ENCODE peak calls at places on chromosomes 5 and 9, in four cellular contexts. W, D, G and Y are unnamed samples.

GRCh38 chr5:45038366-45038987 is 229.7 kb downstream of the MRPS30 start:
- DNase-seq in W (no peak), G (peak; percentile 15), D (peak; percentile 48), Y (no peak)

GRCh38 chr5:15132816-15133405 is 261.3 kb upstream of the ANKH start:
- DNase-seq in W (no peak), G (peak; percentile 6), D (no peak), Y (no peak)

GRCh38 chr5:138605254-138605972 is 30.2 kb upstream of the HSPA9 start:
- DNase-seq in D (no peak), W (no peak), G (peak; percentile 45), Y (no peak)

GRCh38 chr5:9301200-9301599 is 244.7 kb downstream of the SEMA5A start:
- DNase-seq in D (peak; percentile 44), G (no peak), W (no peak), Y (no peak)

GRCh38 chr5:170757182-170757601 is 26.3 kb upstream of the GABRP start:
- DNase-seq in D (peak; percentile 49), G (peak; percentile 61), W (no peak), Y (peak; percentile 61)

GRCh38 chr9:122846371-122847060 is 18.1 kb upstream of the PDCL start:
- DNase-seq in G (no peak), D (no peak), W (no peak), Y (no peak)

GRCh38 chr5:143311428-143311827 is 92.1 kb downstream of the NR3C1 start:
- DNase-seq in G (peak; percentile 62), D (peak; percentile 86), W (no peak), Y (peak; percentile 63)

GRCh38 chr5:15500326-15500958 is 462 bp downstream of the FBXL7 start:
- DNase-seq in D (peak; percentile 83), G (peak; percentile 55), W (no peak), Y (peak; percentile 87)

GRCh38 chr5:81097733-81098132 is 135.4 kb upstream of the CKMT2 start:
- DNase-seq in D (no peak), W (no peak), G (no peak), Y (no peak)

GRCh38 chr5:73288803-73289720 is 116.1 kb downstream of the TMEM174 start:
- DNase-seq in G (no peak), W (no peak), D (no peak), Y (no peak)

GRCh38 chr9:134670851-134671281 is 29.3 kb downstream of the COL5A1 start:
- DNase-seq in G (no peak), W (no peak), D (no peak), Y (no peak)
- H3K4me3 ChIP-seq in G (no peak overlapping the region), W (no peak overlapping the region), D (peak overlapping the region; percentile 29), Y (no peak overlapping the region)

GRCh38 chr5:123412206-123412605 is 11.0 kb downstream of the CEP120 start:
- DNase-seq in D (no peak), G (no peak), W (no peak), Y (no peak)
- H3K36me3 ChIP-seq in D (peaks cover 18% of the 10 kb centered on the region), G (peaks cover 6% of the 10 kb centered on the region), W (peaks cover 78% of the 10 kb centered on the region), Y (peaks cover 52% of the 10 kb centered on the region)

DNA sequence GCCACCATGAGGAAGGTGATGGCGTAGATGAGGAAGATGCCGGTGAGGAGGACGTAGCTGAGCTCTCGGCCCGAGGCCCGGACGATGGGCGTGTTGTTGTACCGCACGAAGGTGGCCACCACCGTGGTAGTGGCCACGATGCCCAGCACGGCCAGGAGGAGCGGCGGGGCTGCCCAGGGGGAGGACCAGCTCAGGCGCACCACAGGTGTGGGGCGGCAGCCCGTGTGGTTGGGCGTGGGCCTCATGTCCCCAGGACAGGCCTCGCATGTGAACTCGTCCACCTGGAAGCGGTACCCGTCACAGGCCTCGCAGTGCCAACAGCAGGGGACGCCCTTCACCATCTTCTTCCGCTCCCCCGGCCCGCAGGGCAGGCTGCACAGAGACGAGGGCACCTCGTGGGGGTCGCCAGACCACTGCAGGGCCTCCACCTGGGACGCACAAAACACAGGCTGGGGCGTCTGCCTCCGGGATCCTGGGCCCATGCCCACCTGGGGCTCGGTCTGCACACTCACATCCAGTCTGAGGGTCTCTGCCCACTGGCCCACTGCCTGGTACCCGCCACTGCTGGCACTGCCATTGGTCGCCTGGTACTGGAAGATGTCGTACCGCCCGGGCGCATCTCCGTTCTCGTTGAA is 8.7 kb downstream of the GRM6 start:
- DNase-seq in D (no peak), W (no peak), G (no peak), Y (no peak)
- H3K9me3 ChIP-seq in D (peaks cover 4% of the 10 kb centered on the region), W (peaks cover 38% of the 10 kb centered on the region), G (no peaks in the 10 kb centered on the region), Y (peaks cover 9% of the 10 kb centered on the region)

GRCh38 chr5:139651863-139652787 is 4.0 kb downstream of the CXXC5 start:
- DNase-seq in D (peak; percentile 95), W (peak; percentile 59), G (peak; percentile 66), Y (peak; percentile 89)

GRCh38 chr5:139654464-139654863 is 6.3 kb downstream of the CXXC5 start:
- DNase-seq in W (no peak), G (no peak), D (no peak), Y (no peak)

GRCh38 chr5:139652788-139653241 is 4.7 kb downstream of the CXXC5 start:
- DNase-seq in W (no peak), G (no peak), D (peak; percentile 60), Y (no peak)

GRCh38 chr5:139654875-139655491 is 6.8 kb downstream of the CXXC5 start:
- DNase-seq in D (no peak), G (no peak), W (no peak), Y (no peak)

DNA sequence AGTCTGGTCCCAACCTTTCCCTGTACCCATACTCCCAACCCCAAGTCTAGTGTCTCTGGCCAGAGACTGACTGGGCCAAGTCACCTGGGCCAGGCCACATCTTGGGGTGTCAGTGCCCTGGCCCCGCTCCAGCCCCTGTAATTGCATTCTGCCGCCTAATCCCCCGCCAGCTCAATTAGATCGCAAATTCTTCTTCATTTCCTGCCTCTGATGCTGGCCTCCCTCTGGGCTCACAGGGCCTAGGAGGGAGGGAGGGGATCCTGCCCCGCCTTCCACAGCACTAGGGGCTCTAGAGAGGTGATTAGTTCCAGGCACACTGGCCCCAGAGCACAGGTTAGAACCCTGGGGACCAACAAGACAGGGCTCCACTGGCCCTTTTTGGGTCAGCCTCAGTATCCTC is 5.5 kb downstream of the CXXC5 start:
- DNase-seq in D (no peak), G (no peak), W (no peak), Y (no peak)
- H3K4me3 ChIP-seq in D (peak overlapping the region; percentile 93), G (no peak overlapping the region), W (no peak overlapping the region), Y (no peak overlapping the region)

GRCh38 chr5:148384389-148384756 is 615 bp downstream of the FBXO38 start:
- DNase-seq in D (peak; percentile 49), W (no peak), G (no peak), Y (no peak)

GRCh38 chr5:148382961-148383360 is 797 bp upstream of the FBXO38 start:
- DNase-seq in G (no peak), D (no peak), W (no peak), Y (no peak)

GRCh38 chr5:148383564-148384388 is at the start of gene FBXO38:
- DNase-seq in G (peak; percentile 98), W (peak; percentile 97), D (peak; percentile 98), Y (peak; percentile 99)

GRCh38 chr5:148386041-148386440 is 2.3 kb downstream of the FBXO38 start:
- DNase-seq in D (peak; percentile 43), G (no peak), W (no peak), Y (no peak)

GRCh38 chr5:148385094-148385493 is 1.3 kb downstream of the FBXO38 start:
- DNase-seq in D (no peak), G (no peak), W (no peak), Y (no peak)
- H3K36me3 ChIP-seq in D (no peaks in the 10 kb centered on the region), G (no peaks in the 10 kb centered on the region), W (peaks cover 7% of the 10 kb centered on the region), Y (peaks cover 15% of the 10 kb centered on the region)

GRCh38 chr5:141260458-141261237 is 15.5 kb downstream of the PCDHB15 start:
- DNase-seq in W (no peak), D (peak; percentile 27), G (peak; percentile 3), Y (no peak)

GRCh38 chr5:141261238-141261546 is 16.0 kb downstream of the PCDHB15 start:
- DNase-seq in G (no peak), D (no peak), W (no peak), Y (no peak)

GRCh38 chr5:141258464-141258863 is 13.3 kb downstream of the PCDHB15 start:
- DNase-seq in D (no peak), G (no peak), W (no peak), Y (no peak)

DNA sequence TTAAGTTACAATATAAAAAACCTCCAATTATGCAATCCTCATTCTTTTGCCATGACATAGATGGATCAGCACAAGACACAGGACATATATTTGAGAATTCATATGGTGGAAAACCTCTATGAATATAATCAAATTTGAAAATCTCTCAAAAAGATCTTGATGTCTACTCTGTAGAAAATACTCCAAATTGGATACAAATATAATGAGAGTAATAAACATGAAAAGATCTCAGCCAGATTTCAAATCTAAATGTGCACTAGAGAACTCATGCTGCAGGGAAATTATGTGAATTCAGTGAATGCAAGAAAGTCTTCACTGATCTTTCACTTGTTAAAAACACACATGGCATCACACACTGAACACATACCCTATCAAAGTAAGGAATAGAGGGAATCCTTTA is 13.8 kb downstream of the PCDHB15 start:
- DNase-seq in G (no peak), D (no peak), W (no peak), Y (no peak)
- H3K9me3 ChIP-seq in G (peaks cover 8% of the 10 kb centered on the region), D (peaks cover 23% of the 10 kb centered on the region), W (peaks cover 96% of the 10 kb centered on the region), Y (peaks cover 72% of the 10 kb centered on the region)

GRCh38 chr5:124648902-124649467 is 97.5 kb downstream of the ZNF608 start:
- DNase-seq in W (no peak), G (no peak), D (no peak), Y (no peak)

GRCh38 chr5:124650960-124651662 is 95.3 kb downstream of the ZNF608 start:
- DNase-seq in W (no peak), D (no peak), G (peak; percentile 60), Y (peak; percentile 43)

GRCh38 chr5:124647393-124647792 is 99.0 kb downstream of the ZNF608 start:
- DNase-seq in D (no peak), W (no peak), G (no peak), Y (no peak)

GRCh38 chr5:124651663-124652513 is 94.6 kb downstream of the ZNF608 start:
- DNase-seq in D (peak; percentile 90), W (no peak), G (peak; percentile 88), Y (peak; percentile 90)

DNA sequence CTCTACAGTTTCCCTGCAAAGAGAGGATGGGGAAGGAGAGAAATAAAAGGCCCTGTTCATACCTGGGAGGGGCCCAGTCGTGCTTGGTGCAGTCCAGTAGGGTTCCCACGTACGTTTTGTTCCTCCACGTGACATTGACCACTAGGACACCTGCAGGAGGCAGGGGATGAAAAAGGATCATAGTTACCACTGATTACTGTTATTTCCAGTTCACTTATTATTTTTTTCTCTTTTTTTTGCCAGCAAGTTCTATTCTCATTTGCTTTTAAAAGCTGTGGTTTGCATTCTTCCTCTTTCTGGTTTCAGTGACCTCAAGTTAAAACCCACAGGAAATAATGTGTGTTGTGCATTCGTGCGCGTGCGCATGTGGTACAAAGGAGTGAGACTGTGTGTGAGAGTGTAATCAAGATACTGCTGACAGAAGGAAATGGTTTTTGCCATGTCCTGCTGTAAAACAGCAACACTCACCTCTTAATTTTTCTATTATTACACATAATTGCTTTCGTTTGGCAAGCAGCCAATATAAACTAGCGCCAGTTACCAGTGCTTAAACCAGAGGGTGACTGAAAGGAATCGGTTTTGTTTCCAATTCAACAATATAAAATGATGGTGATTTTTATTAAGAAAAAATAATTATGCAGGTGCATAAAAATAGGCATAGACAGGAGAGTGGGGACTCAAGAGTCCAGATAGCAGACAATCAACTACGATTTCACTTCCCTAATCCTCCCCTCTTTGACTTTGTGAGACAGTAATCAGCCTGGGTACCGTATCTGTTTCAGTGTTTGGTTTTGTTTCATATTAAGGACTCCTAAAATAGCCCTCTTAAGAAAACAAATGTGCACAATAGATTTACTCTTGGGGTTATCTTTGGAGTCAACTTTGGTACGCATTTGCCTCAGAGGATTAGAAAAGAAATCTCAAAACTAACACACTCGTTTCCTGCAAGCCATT is 96.6 kb downstream of the ZNF608 start:
- DNase-seq in G (peak; percentile 95), W (no peak), D (peak; percentile 77), Y (peak; percentile 70)
- H3K4me3 ChIP-seq in G (no peak overlapping the region), W (peak overlapping the region; percentile 0), D (no peak overlapping the region), Y (peak overlapping the region; percentile 0)